ENCODE peak calls at places on chromosomes 5 and 9, in five cellular contexts. K is MV-4-11, I is anterior cingulate cortex, R is NCI-H1105, Q is HFF-Myc. F is an unnamed sample.

GRCh38 chr5:134100283-134101011 is 14.0 kb upstream of the TCF7 start:
- DNase-seq in Q (no peak), I (no peak), K (no peak), R (no peak), F (no peak)

GRCh38 chr5:14497276-14497675 is 84.3 kb upstream of the OTULINL start:
- DNase-seq in I (no peak), R (no peak), Q (no peak), K (no peak), F (no peak)

GRCh38 chr5:157516016-157516415 is 56.0 kb downstream of the NIPAL4 start:
- DNase-seq in R (no peak), Q (peak; percentile 38), I (no peak), K (no peak), F (peak; percentile 58)

GRCh38 chr5:157611571-157612067 is 36.0 kb upstream of the ADAM19 start:
- DNase-seq in R (no peak), I (no peak), K (peak; percentile 86), Q (no peak), F (no peak)

GRCh38 chr9:115481769-115482168 is 363.8 kb upstream of the TNC start:
- DNase-seq in K (no peak), R (no peak), I (no peak), Q (no peak), F (no peak)

GRCh38 chr9:135632823-135633222 is 6.5 kb downstream of the GLT6D1 start:
- DNase-seq in Q (no peak), K (no peak), I (no peak), R (no peak), F (no peak)

GRCh38 chr5:43854697-43855292 is 251.8 kb downstream of the NNT start:
- DNase-seq in Q (no peak), K (no peak), I (no peak), R (no peak), F (no peak)

GRCh38 chr9:129077236-129077635 is 3.7 kb upstream of the DOLPP1 start:
- DNase-seq in R (no peak), K (no peak), Q (no peak), I (no peak), F (no peak)

GRCh38 chr9:2340046-2340760 is 281.4 kb upstream of the VLDLR start:
- DNase-seq in K (no peak), I (no peak), Q (no peak), R (no peak), F (no peak)

GRCh38 chr5:1961952-1962595 is 79.3 kb upstream of the IRX4 start:
- DNase-seq in Q (no peak), R (no peak), K (no peak), I (no peak), F (no peak)

GRCh38 chr9:98641675-98642074 is 67.1 kb downstream of the GABBR2 start:
- DNase-seq in K (no peak), Q (no peak), I (no peak), R (no peak), F (no peak)

GRCh38 chr5:10427201-10427600 is 14.5 kb upstream of the ROPN1L start:
- DNase-seq in I (no peak), K (no peak), Q (no peak), R (no peak), F (no peak)

GRCh38 chr9:98488578-98489312 is 220.0 kb downstream of the GABBR2 start:
- DNase-seq in R (no peak), Q (peak; percentile 50), K (no peak), I (no peak), F (peak; percentile 39)

GRCh38 chr9:4579011-4579410 is 83.1 kb upstream of the PLPP6 start:
- DNase-seq in K (no peak), I (no peak), Q (no peak), R (no peak), F (no peak)

GRCh38 chr5:36635721-36636390 is 29.4 kb downstream of the SLC1A3 start:
- DNase-seq in I (no peak), K (no peak), R (no peak), Q (no peak), F (no peak)

GRCh38 chr5:122751293-122751753 is 23.6 kb upstream of the SNX2 start:
- DNase-seq in R (no peak), K (no peak), I (no peak), Q (no peak), F (no peak)

GRCh38 chr5:174293481-174293880 is 248.0 kb downstream of the NSG2 start:
- DNase-seq in K (no peak), Q (no peak), I (no peak), R (no peak), F (no peak)

GRCh38 chr9:137550958-137551655 is 572 bp upstream of the MRPL41 start:
- DNase-seq in I (no peak), Q (no peak), K (peak; percentile 80), R (peak; percentile 88), F (peak; percentile 78)

GRCh38 chr5:151686673-151687378 is at the start of gene SPARC:
- DNase-seq in Q (peak; percentile 91), I (peak; percentile 35), K (peak; percentile 16), R (no peak), F (peak; percentile 76)

GRCh38 chr5:17238521-17239041 is 21.1 kb downstream of the BASP1 start:
- DNase-seq in Q (peak; percentile 27), R (no peak), K (no peak), I (no peak), F (no peak)

GRCh38 chr9:137715321-137715720 is 96.5 kb downstream of the EHMT1 start:
- DNase-seq in Q (no peak), K (no peak), R (no peak), I (no peak), F (no peak)

GRCh38 chr9:76803762-76804161 is 39.5 kb downstream of the PCA3 start:
- DNase-seq in K (no peak), I (no peak), R (no peak), Q (no peak), F (no peak)

GRCh38 chr9:125428060-125428481 is 166.4 kb downstream of the GAPVD1 start:
- DNase-seq in I (no peak), K (no peak), R (no peak), Q (no peak), F (no peak)

GRCh38 chr5:134509308-134510040 is 16.0 kb upstream of the JADE2 start:
- DNase-seq in R (no peak), Q (no peak), I (no peak), K (peak; percentile 46), F (peak; percentile 99)

GRCh38 chr5:65986050-65986451 is 59.7 kb downstream of the ERBIN start:
- DNase-seq in R (no peak), K (no peak), Q (peak; percentile 24), I (no peak), F (no peak)

GRCh38 chr5:174799146-174799545 is 74.8 kb downstream of the MSX2 start:
- DNase-seq in R (no peak), I (no peak), K (no peak), Q (peak; percentile 63), F (no peak)

GRCh38 chr9:69145148-69145547 is 28.9 kb upstream of the TJP2 start:
- DNase-seq in I (no peak), R (no peak), K (no peak), Q (peak; percentile 87), F (no peak)

GRCh38 chr9:93132287-93132927 is 1.6 kb downstream of the NINJ1 start:
- DNase-seq in R (no peak), K (no peak), I (peak; percentile 20), Q (no peak), F (peak; percentile 27)

GRCh38 chr5:157245477-157245876 is 20.4 kb upstream of the CYFIP2 start:
- DNase-seq in R (no peak), Q (no peak), K (no peak), I (no peak), F (peak; percentile 21)

GRCh38 chr5:125793470-125793869 is 629.7 kb upstream of the GRAMD2B start:
- DNase-seq in Q (no peak), K (no peak), R (no peak), I (no peak), F (no peak)